ENCODE peak calls at places on chromosomes 7 and 10, in seven cellular contexts. E is Panc1, K is uterus, M is prostate gland, F is epithelial cell of proximal tubule, C is cardiac fibroblast, J is GM12864. R is an unnamed sample.

GRCh38 chr10:133349160-133349568 is 2.0 kb downstream of the PRAP1 start:
- DNase-seq in K (no peak), M (no peak), J (no peak), F (no peak), C (no peak), E (no peak), R (no peak)

GRCh38 chr10:101725843-101726242 is 30.9 kb upstream of the FBXW4 start:
- DNase-seq in C (no peak), M (no peak), F (no peak), E (no peak), K (no peak), J (no peak), R (no peak)

GRCh38 chr7:158274996-158275395 is 312.6 kb downstream of the PTPRN2 start:
- DNase-seq in M (no peak), F (no peak), J (no peak), C (no peak), E (no peak), K (no peak), R (peak)

GRCh38 chr10:25934673-25935139 is 677 bp downstream of the MYO3A start:
- DNase-seq in K (no peak), J (no peak), E (no peak), C (no peak), F (no peak), M (no peak), R (no peak)

GRCh38 chr7:33886100-33886623 is 19.2 kb upstream of the BMPER start:
- DNase-seq in K (no peak), J (no peak), M (no peak), C (no peak), E (no peak), F (no peak), R (no peak)

GRCh38 chr7:96017877-96018276 is 245.5 kb downstream of the DYNC1I1 start:
- DNase-seq in M (no peak), K (no peak), J (no peak), E (no peak), F (no peak), C (no peak), R (no peak)

GRCh38 chr7:23712368-23713284 is 2.6 kb downstream of the STK31 start:
- DNase-seq in K (no peak), E (peak), J (peak), F (peak), C (peak), M (no peak), R (no peak)

GRCh38 chr10:35912615-35913170 is 270.6 kb upstream of the FZD8 start:
- DNase-seq in E (no peak), K (no peak), J (no peak), C (peak), M (no peak), F (peak), R (no peak)

GRCh38 chr7:77284633-77285032 is 85.0 kb upstream of the FGL2 start:
- DNase-seq in K (no peak), E (no peak), F (no peak), J (no peak), C (no peak), M (no peak), R (no peak)

GRCh38 chr10:43293677-43294057 is 26.8 kb upstream of the RASGEF1A start:
- DNase-seq in K (no peak), E (no peak), M (no peak), F (no peak), C (no peak), J (no peak), R (no peak)

GRCh38 chr10:16274911-16275310 is 161.9 kb upstream of the PTER start:
- DNase-seq in E (no peak), J (no peak), C (no peak), K (no peak), F (no peak), M (no peak), R (no peak)

GRCh38 chr7:158103378-158103777 is 484.2 kb downstream of the PTPRN2 start:
- DNase-seq in K (no peak), C (no peak), F (no peak), J (no peak), E (no peak), M (no peak), R (no peak)

GRCh38 chr7:47600199-47601118 is 18.5 kb upstream of the TNS3 start:
- DNase-seq in J (no peak), M (no peak), C (peak), F (peak), E (no peak), K (no peak), R (no peak)

GRCh38 chr10:5976689-5977470 is 463 bp downstream of the IL15RA start:
- DNase-seq in K (peak), E (no peak), C (peak), J (no peak), F (no peak), M (peak), R (no peak)

GRCh38 chr10:124403548-124403947 is 15.2 kb downstream of the OAT start:
- DNase-seq in F (peak), C (peak), J (peak), K (no peak), E (peak), M (peak), R (no peak)

GRCh38 chr10:6221971-6222751 is 19.4 kb downstream of the PFKFB3 start:
- DNase-seq in F (no peak), C (no peak), K (no peak), M (no peak), J (no peak), E (no peak), R (no peak)

GRCh38 chr10:51895209-51895608 is 195.8 kb upstream of the CSTF2T start:
- DNase-seq in C (peak), K (peak), M (no peak), E (no peak), J (no peak), F (no peak), R (no peak)

GRCh38 chr7:38318803-38319416 is 45.5 kb upstream of the TARP start:
- DNase-seq in J (peak), F (peak), E (peak), K (peak), M (peak), C (peak), R (no peak)

GRCh38 chr7:112907658-112908057 is 117.5 kb upstream of the TMEM168 start:
- DNase-seq in K (no peak), C (no peak), F (no peak), J (no peak), E (no peak), M (no peak), R (no peak)

GRCh38 chr7:106914018-106914607 is 49.0 kb downstream of the PIK3CG start:
- DNase-seq in M (no peak), F (no peak), E (no peak), J (no peak), K (no peak), C (no peak), R (no peak)

GRCh38 chr7:66557214-66558200 is 71.2 kb upstream of the KCTD7 start:
- DNase-seq in M (peak), J (no peak), C (peak), F (no peak), E (peak), K (peak), R (no peak)

GRCh38 chr10:116287906-116288501 is 15.0 kb upstream of the GFRA1 start:
- DNase-seq in J (no peak), K (peak), C (peak), M (no peak), F (no peak), E (peak), R (no peak)

GRCh38 chr10:64733980-64734379 is 1212.8 kb downstream of the REEP3 start:
- DNase-seq in K (no peak), M (no peak), C (peak), F (no peak), J (no peak), E (peak), R (no peak)

GRCh38 chr10:3471927-3472704 is 299.5 kb upstream of the PITRM1 start:
- DNase-seq in K (no peak), C (peak), E (no peak), J (no peak), F (peak), M (peak), R (no peak)

GRCh38 chr7:96169439-96169838 is 152.5 kb downstream of the SLC25A13 start:
- DNase-seq in F (peak), C (peak), M (no peak), E (no peak), K (no peak), J (no peak), R (no peak)

GRCh38 chr7:53238021-53238605 is 202.7 kb downstream of the POM121L12 start:
- DNase-seq in K (no peak), E (no peak), F (no peak), M (no peak), J (no peak), C (no peak), R (no peak)

GRCh38 chr7:106041140-106041717 is 70.9 kb downstream of the SYPL1 start:
- DNase-seq in E (peak), M (no peak), F (no peak), J (no peak), K (peak), C (peak), R (no peak)

GRCh38 chr7:93148727-93149126 is 542 bp upstream of the SAMD9L start:
- DNase-seq in E (no peak), K (no peak), F (no peak), C (no peak), M (no peak), J (no peak), R (no peak)

GRCh38 chr10:122495406-122496340 is 34.3 kb downstream of the HTRA1 start:
- DNase-seq in C (peak), E (no peak), K (no peak), F (no peak), M (peak), J (no peak), R (peak)

GRCh38 chr7:25781704-25782103 is 370.3 kb upstream of the NFE2L3 start:
- DNase-seq in C (no peak), E (no peak), K (no peak), M (no peak), F (no peak), J (no peak), R (no peak)

DNA sequence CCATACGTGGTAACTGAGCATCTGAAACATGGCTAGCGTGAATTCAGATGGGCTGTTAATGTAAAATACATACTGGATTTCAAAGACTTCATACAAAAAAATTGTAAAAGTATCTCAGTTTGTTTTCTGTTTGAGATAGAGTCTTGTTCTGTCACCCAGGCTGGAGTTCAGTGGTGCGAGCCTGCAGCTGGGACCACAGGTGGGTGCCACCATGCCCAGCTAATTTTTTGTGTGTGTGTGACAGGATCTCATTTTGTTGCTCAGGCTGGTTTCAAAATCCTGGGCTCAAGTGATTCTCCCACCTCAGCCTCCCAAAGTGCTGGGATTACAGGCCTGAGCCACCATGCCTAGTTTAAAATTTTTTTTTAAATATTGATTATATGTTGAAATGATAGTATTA is 4.5 kb downstream of the TMEM243 start:
- DNase-seq in C (no peak), K (no peak), J (no peak), F (no peak), E (no peak), M (no peak), R (no peak)
- H3K4me3 ChIP-seq in C (no peak), K (no peak), J (peak), F (no peak), E (no peak), M (no peak), R (no peak)

DNA sequence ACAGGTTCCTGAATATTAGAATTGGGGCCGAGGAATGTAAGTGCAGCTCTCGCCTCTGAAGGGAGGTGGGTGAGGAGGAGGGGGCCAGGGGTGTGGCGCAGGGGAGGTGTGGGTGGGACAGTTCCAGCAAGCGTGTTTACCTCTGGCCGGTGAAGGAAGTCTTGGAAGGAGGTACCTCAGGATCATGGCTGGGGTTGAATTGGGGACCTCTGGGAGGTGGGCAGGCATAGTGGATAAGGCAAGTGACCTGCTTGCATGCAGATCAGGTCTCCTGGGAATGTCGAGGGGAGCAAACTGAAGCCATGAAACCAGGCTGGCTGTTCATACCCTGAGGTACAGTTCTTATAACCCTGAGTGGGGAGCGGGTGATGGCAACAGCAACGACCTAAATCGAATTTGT is 2.0 kb downstream of the ZNF775 start:
- DNase-seq in M (peak), C (no peak), E (no peak), F (no peak), K (no peak), J (no peak), R (no peak)
- H3K4me3 ChIP-seq in M (no peak), C (no peak), E (no peak), F (no peak), K (no peak), J (peak), R (no peak)

GRCh38 chr10:126115021-126115610 is 218.8 kb downstream of the FANK1 start:
- DNase-seq in K (no peak), F (no peak), M (no peak), J (no peak), C (no peak), E (no peak), R (no peak)

GRCh38 chr10:126104767-126105166 is 208.4 kb downstream of the FANK1 start:
- DNase-seq in M (no peak), C (no peak), J (no peak), E (no peak), K (no peak), F (no peak), R (no peak)

GRCh38 chr10:126111562-126111961 is 215.2 kb downstream of the FANK1 start:
- DNase-seq in K (no peak), C (no peak), F (no peak), J (no peak), M (no peak), E (no peak), R (no peak)

GRCh38 chr10:126110434-126110833 is 214.1 kb downstream of the FANK1 start:
- DNase-seq in F (no peak), E (no peak), K (no peak), M (no peak), C (peak), J (no peak), R (no peak)

DNA sequence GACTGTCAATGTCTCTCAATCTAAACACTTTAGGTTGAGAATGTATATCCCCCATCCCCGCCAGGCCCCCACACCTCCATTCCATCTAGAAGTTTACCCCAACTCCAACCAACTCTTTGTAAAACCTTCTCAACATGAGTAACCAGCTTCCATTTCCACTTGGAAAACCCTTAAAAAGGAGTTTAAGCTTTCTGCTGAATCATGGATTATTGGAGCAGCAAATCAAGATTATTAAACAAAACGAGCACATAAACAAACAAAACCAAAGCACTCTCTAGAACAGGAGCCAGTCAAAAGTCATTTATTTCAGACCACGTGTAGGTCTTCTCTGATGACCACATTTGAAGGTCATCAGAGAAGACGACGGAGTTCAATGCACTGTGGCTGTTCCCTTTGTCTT is 213.5 kb downstream of the FANK1 start:
- DNase-seq in F (no peak), C (no peak), J (no peak), K (no peak), E (no peak), M (no peak), R (no peak)
- H3K4me3 ChIP-seq in F (no peak), C (no peak), J (no peak), K (no peak), E (no peak), M (no peak), R (no peak)

DNA sequence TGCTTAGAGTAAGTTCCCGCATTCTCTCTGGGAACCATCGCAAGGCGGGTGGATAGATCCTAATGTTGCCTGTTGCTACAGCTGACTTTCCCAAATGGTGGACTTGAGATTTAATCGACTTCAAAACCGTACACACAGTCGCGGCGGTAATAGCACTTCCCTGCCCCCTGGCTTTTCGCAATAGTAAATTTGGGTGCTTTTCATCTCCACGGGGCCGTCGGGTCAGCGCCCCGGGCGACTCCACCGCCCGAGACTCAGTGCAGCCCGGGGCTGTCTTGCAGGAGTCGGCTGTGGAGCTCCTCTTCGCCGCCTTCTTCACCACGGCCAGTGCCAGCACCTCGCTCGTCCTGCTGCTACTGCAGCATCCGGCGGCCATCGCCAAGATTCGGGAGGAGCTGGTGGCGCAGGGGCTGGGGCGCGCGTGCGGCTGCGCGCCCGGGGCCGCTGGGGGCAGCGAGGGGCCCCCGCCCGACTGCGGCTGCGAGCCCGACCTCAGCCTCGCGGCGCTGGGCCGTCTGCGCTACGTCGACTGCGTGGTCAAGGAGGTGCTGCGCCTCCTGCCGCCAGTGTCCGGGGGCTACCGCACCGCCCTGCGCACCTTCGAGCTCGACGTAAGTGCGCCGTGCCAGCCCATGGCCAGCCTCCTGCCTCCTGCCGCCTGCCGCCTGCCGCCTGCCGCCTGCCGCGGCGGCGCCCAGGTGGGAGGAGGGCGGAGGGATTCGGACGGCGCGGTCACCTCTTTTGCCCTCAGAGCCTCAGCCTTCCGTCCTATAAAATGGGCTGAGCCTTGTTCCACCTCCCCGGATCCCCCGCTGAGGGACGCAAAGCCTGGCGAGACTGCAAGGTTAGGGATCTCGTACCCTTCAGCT is 5.3 kb downstream of the CYP26C1 start:
- DNase-seq in F (no peak), C (no peak), K (no peak), M (no peak), E (no peak), J (no peak), R (no peak)
- H3K4me3 ChIP-seq in F (no peak), C (no peak), K (no peak), M (no peak), E (no peak), J (no peak), R (no peak)

GRCh38 chr7:90209776-90210175 is 1.8 kb upstream of the STEAP2 start:
- DNase-seq in C (no peak), K (no peak), F (no peak), E (no peak), M (no peak), J (no peak), R (no peak)
- H3K4me3 ChIP-seq in C (no peak), K (no peak), F (no peak), E (no peak), M (no peak), J (no peak), R (no peak)

GRCh38 chr7:102833343-102833742 is 79.5 kb upstream of the LRRC17 start:
- DNase-seq in K (no peak), F (no peak), C (no peak), E (no peak), M (no peak), J (no peak), R (no peak)
- H3K4me3 ChIP-seq in K (no peak), F (no peak), C (no peak), E (no peak), M (no peak), J (no peak), R (no peak)

DNA sequence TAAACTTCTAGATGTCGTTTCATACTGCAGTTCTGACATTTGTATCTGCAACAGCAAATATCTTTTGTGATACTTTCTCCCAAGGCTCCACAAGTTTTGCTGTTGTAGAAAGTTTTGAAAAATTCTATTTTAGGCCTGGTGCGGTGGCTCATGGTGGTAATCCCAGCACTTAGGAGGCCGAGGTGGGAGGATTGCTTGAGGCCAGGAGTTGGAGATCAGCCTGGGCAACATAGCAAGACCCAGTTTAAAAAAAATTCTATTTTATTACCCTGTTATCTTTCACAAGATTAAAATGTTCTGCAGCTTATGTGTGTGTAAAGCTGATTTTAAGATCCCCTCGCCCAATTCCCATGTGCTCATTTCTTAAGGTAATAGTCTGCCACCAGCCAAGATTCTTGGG is 1.4 kb downstream of the SND1 start:
- DNase-seq in K (no peak), J (no peak), M (no peak), F (no peak), E (no peak), C (no peak), R (no peak)
- H3K4me3 ChIP-seq in K (peak), J (peak), M (no peak), F (peak), E (peak), C (peak), R (peak)

GRCh38 chr10:128287099-128287498 is 160.9 kb upstream of the MKI67 start:
- DNase-seq in F (no peak), C (no peak), J (no peak), M (no peak), K (no peak), E (no peak), R (no peak)
- H3K4me3 ChIP-seq in F (no peak), C (no peak), J (no peak), M (no peak), K (no peak), E (no peak), R (no peak)

R was measured in RWPE2.